ENCODE peak calls at places on chromosomes 4 and X, in five cellular contexts. X is activated CD8-positive, alpha-beta T cell treated with anti-CD3 and anti-CD28 coated beads for 36 hours; P is activated T-cell treated with anti-CD3 and anti-CD28 coated beads, Interleukin-2, amount 50 U/mL, for 4 hours; E is fibroblast of the aortic adventitia; N is head of caudate nucleus. O is an unnamed sample.

GRCh38 chr4:168558587-168558986 is 61.7 kb downstream of the PALLD start:
- DNase-seq in E (peak; percentile 72), X (no peak), P (no peak), N (no peak), O (peak; percentile 60)

GRCh38 chrX:143536176-143536575 is 18.9 kb upstream of the SPANXN3 start:
- DNase-seq in E (no peak), P (no peak), N (peak; percentile 22), X (no peak), O (no peak)

GRCh38 chrX:154509455-154509854 is 6.6 kb downstream of the FAM3A start:
- DNase-seq in X (no peak), E (no peak), N (no peak), P (no peak), O (no peak)

GRCh38 chrX:47214435-47215077 is 3.9 kb upstream of the CDK16 start:
- DNase-seq in X (no peak), N (no peak), E (no peak), P (no peak), O (no peak)

GRCh38 chr4:111066887-111067286 is 444.0 kb upstream of the PITX2 start:
- DNase-seq in X (no peak), E (peak; percentile 38), N (peak; percentile 2), P (no peak), O (peak; percentile 39)

GRCh38 chr4:183185018-183185417 is 86.0 kb downstream of the WWC2 start:
- DNase-seq in P (no peak), N (no peak), E (no peak), X (peak; percentile 9), O (peak; percentile 62)

GRCh38 chrX:132961511-132961910 is 3.1 kb upstream of the HS6ST2 start:
- DNase-seq in X (no peak), P (no peak), N (no peak), E (no peak), O (no peak)

GRCh38 chr4:140253556-140254027 is 99.6 kb upstream of the MAML3 start:
- DNase-seq in X (no peak), P (no peak), N (no peak), E (no peak), O (no peak)

GRCh38 chr4:51843309-51844156 is 580 bp downstream of the DCUN1D4 start:
- DNase-seq in X (peak; percentile 74), P (peak; percentile 56), E (peak; percentile 66), N (peak; percentile 81), O (peak; percentile 56)

GRCh38 chrX:49164589-49165360 is 2.2 kb downstream of the MAGIX start:
- DNase-seq in E (no peak), P (no peak), N (no peak), X (no peak), O (no peak)

GRCh38 chrX:39835776-39836175 is 262.0 kb downstream of the BCOR start:
- DNase-seq in N (no peak), E (no peak), P (no peak), X (no peak), O (no peak)

GRCh38 chr4:114223580-114223979 is 244.1 kb upstream of the ARSJ start:
- DNase-seq in P (no peak), X (no peak), E (no peak), N (no peak), O (no peak)

GRCh38 chr4:77158487-77158861 is 1.5 kb downstream of the CCNG2 start:
- DNase-seq in E (peak; percentile 29), X (peak; percentile 56), P (peak; percentile 9), N (peak; percentile 10), O (no peak)

GRCh38 chr4:2647403-2648158 is 108.6 kb downstream of the TNIP2 start:
- DNase-seq in N (peak; percentile 27), E (no peak), P (no peak), X (no peak), O (no peak)

GRCh38 chr4:23720556-23720955 is 169.3 kb downstream of the PPARGC1A start:
- DNase-seq in E (no peak), P (no peak), N (no peak), X (no peak), O (no peak)

GRCh38 chr4:95549246-95550138 is 719 bp upstream of the UNC5C start:
- DNase-seq in N (peak; percentile 88), E (peak; percentile 47), X (peak; percentile 46), P (no peak), O (peak; percentile 19)

GRCh38 chr4:41814565-41814964 is 66.0 kb upstream of the PHOX2B start:
- DNase-seq in N (peak; percentile 24), P (no peak), E (peak; percentile 21), X (no peak), O (peak; percentile 21)

GRCh38 chr4:77911842-77912450 is 49.3 kb downstream of the MRPL1 start:
- DNase-seq in P (no peak), E (peak; percentile 15), X (no peak), N (no peak), O (peak; percentile 37)

GRCh38 chr4:151652841-151653547 is 107.8 kb downstream of the GATB start:
- DNase-seq in E (peak; percentile 95), P (no peak), N (no peak), X (no peak), O (no peak)

GRCh38 chr4:88291003-88291402 is 6.6 kb upstream of the PPM1K start:
- DNase-seq in P (no peak), E (peak; percentile 52), X (no peak), N (peak; percentile 34), O (peak; percentile 14)

GRCh38 chr4:21512351-21512750 is 436.2 kb downstream of the KCNIP4 start:
- DNase-seq in N (peak; percentile 66), E (peak; percentile 56), X (no peak), P (no peak), O (peak; percentile 4)

GRCh38 chrX:1124531-1124930 is 87.9 kb downstream of the CRLF2 start:
- DNase-seq in E (no peak), X (no peak), P (no peak), N (peak; percentile 2), O (no peak)

GRCh38 chrX:136147320-136147901 is at the start of gene FHL1:
- DNase-seq in X (peak; percentile 55), E (no peak), P (peak; percentile 44), N (peak; percentile 64), O (peak; percentile 12)

GRCh38 chrX:128457674-128458073 is 405.5 kb upstream of the ACTRT1 start:
- DNase-seq in P (no peak), N (no peak), X (no peak), E (no peak), O (no peak)

GRCh38 chr4:3777033-3777390 is 10.8 kb downstream of the ADRA2C start:
- DNase-seq in N (no peak), X (no peak), E (no peak), P (no peak), O (no peak)

GRCh38 chr4:109977854-109978501 is 65.3 kb downstream of the EGF start:
- DNase-seq in X (no peak), E (peak; percentile 68), N (peak; percentile 31), P (no peak), O (peak; percentile 60)

GRCh38 chr4:87732033-87732770 is 67.2 kb upstream of the IBSP start:
- DNase-seq in E (peak; percentile 29), P (no peak), X (no peak), N (no peak), O (no peak)

GRCh38 chrX:153735274-153735673 is 10.6 kb downstream of the ABCD1 start:
- DNase-seq in X (peak; percentile 17), P (no peak), E (no peak), N (no peak), O (no peak)

GRCh38 chr4:168723020-168723419 is 226.2 kb downstream of the PALLD start:
- DNase-seq in P (no peak), X (no peak), E (peak; percentile 34), N (no peak), O (peak; percentile 75)

GRCh38 chr4:147088141-147088540 is 142.5 kb upstream of the TTC29 start:
- DNase-seq in P (no peak), E (peak; percentile 39), N (no peak), X (no peak), O (peak; percentile 16)

GRCh38 chrX:129655547-129656248 is 942 bp upstream of the APLN start:
- DNase-seq in E (no peak), P (no peak), N (no peak), X (no peak), O (no peak)

GRCh38 chr4:36081185-36081584 is 163.1 kb downstream of the ARAP2 start:
- DNase-seq in P (no peak), N (no peak), E (no peak), X (peak; percentile 26), O (no peak)